ENCODE peak calls at places on chromosomes 12 and 14, in ten cellular contexts. P is tibial artery; E is testis; B is tibial nerve; Z is CD8-positive, alpha-beta T cell; Y is fibroblast of the aortic adventitia; H is hepatocyte; N is adrenal gland; V is uterus; K is effector memory CD4-positive, alpha-beta T cell. R is an unnamed sample.

GRCh38 chr14:21263284-21264024 is 5.8 kb downstream of the HNRNPC start:
- DNase-seq in N (no peak), Y (peak), Z (no peak), B (no peak), H (no peak), P (no peak), V (no peak), K (no peak), E (no peak), R (no peak)

GRCh38 chr14:36518586-36519430 is 1.2 kb downstream of the NKX2-1 start:
- DNase-seq in N (no peak), H (no peak), P (no peak), V (no peak), B (no peak), K (no peak), Z (no peak), E (no peak), Y (no peak), R (no peak)

GRCh38 chr14:102507891-102508312 is 1.7 kb downstream of the ANKRD9 start:
- DNase-seq in E (no peak), K (no peak), Y (no peak), P (no peak), H (no peak), B (no peak), Z (no peak), N (no peak), V (no peak), R (peak)

GRCh38 chr12:111406474-111407370 is 999 bp downstream of the SH2B3 start:
- DNase-seq in V (no peak), Z (peak), H (no peak), Y (no peak), K (peak), P (peak), N (peak), E (no peak), B (no peak), R (no peak)

GRCh38 chr12:98908866-98909265 is 263.8 kb downstream of the APAF1 start:
- DNase-seq in E (no peak), Y (no peak), B (no peak), N (no peak), P (no peak), H (no peak), K (no peak), V (no peak), Z (no peak), R (no peak)

GRCh38 chr12:113299619-113300237 is 35.2 kb downstream of the SLC8B1 start:
- DNase-seq in N (peak), H (peak), B (no peak), V (peak), Z (no peak), K (no peak), P (peak), E (peak), Y (peak), R (peak)

GRCh38 chr12:49190317-49190716 is 1.4 kb upstream of the TUBA1A start:
- DNase-seq in P (peak), Y (no peak), E (no peak), V (no peak), Z (no peak), B (no peak), K (no peak), H (no peak), N (peak), R (no peak)

GRCh38 chr12:81043979-81044740 is 33.7 kb upstream of the ACSS3 start:
- DNase-seq in Z (no peak), K (no peak), P (no peak), E (no peak), H (no peak), N (no peak), Y (no peak), V (no peak), B (no peak), R (no peak)

GRCh38 chr12:42704810-42705401 is 115.4 kb upstream of the PRICKLE1 start:
- DNase-seq in K (no peak), N (no peak), P (no peak), V (no peak), Y (no peak), H (no peak), B (no peak), Z (no peak), E (no peak), R (no peak)

GRCh38 chr12:6200266-6201198 is at the start of gene CD9:
- DNase-seq in N (peak), V (peak), Z (peak), E (peak), K (no peak), P (peak), B (peak), Y (peak), H (peak), R (peak)

GRCh38 chr12:6202331-6202730 is 2.1 kb downstream of the CD9 start:
- DNase-seq in Y (no peak), H (no peak), E (no peak), P (no peak), B (no peak), Z (no peak), V (no peak), K (no peak), N (no peak), R (no peak)

GRCh38 chr12:6202846-6203245 is 2.6 kb downstream of the CD9 start:
- DNase-seq in B (no peak), V (no peak), E (no peak), P (no peak), Z (no peak), Y (no peak), H (no peak), N (no peak), K (no peak), R (no peak)

GRCh38 chr12:6201199-6201608 is 1.0 kb downstream of the CD9 start:
- DNase-seq in K (no peak), N (peak), V (no peak), P (no peak), B (no peak), Z (peak), Y (no peak), H (peak), E (no peak), R (no peak)

GRCh38 chr12:6201775-6202292 is 1.6 kb downstream of the CD9 start:
- DNase-seq in H (no peak), E (no peak), B (no peak), V (no peak), N (no peak), P (no peak), K (no peak), Z (no peak), Y (no peak), R (no peak)
- H3K4me3 ChIP-seq in H (peak), E (no peak), B (peak), V (peak), N (no peak), P (peak), K (no peak), Z (no peak), Y (peak), R (peak)

DNA sequence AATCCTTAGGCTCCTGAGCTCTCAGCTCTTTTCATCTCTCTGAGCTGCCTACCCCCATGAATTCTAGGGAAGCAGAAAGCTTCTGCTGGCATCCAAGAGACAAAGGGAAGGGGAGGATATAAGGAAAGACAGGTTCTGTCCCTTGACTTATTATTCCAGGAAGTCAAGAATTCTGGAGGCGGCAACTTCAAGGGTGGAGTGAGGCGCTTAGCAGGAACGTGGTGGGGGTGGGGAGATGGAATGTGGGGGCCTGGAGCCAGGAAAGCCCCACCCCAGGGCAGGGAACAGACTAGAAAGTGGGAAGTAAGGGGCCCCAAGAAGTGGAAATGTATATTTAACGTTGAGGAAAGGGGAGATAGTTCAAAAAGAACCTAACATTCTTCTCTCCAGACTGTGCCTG is 1.4 kb downstream of the CALCOCO1 start:
- DNase-seq in Y (peak), B (no peak), K (no peak), E (no peak), H (no peak), V (no peak), P (peak), N (no peak), Z (no peak), R (no peak)
- H3K4me3 ChIP-seq in Y (peak), B (peak), K (no peak), E (no peak), H (no peak), V (no peak), P (peak), N (no peak), Z (no peak), R (peak)

DNA sequence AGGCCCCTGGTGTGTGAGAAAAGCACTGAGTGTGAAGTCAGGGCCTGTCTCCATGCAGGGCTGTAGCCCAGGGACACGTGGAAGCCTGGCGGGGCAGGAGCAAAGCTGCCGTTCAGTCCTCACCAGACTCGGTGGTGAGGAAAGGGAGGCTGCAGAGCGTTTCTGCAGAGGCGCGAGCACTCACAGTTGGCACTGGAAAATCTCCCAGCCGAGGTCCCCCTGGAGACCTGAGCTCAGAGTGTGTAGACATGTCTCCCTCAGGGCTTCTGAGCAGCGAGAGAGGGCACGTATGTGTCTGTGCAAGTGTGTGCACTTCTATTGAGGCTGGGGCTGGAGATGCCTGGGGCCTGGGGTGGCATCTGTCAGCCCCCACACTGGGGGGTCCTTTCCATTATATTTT is 11.0 kb upstream of the HHIPL1 start:
- DNase-seq in B (no peak), N (no peak), V (no peak), K (no peak), Z (no peak), E (no peak), Y (no peak), H (no peak), P (no peak), R (no peak)
- H3K4me3 ChIP-seq in B (no peak), N (no peak), V (no peak), K (no peak), Z (no peak), E (no peak), Y (no peak), H (no peak), P (no peak), R (no peak)

DNA sequence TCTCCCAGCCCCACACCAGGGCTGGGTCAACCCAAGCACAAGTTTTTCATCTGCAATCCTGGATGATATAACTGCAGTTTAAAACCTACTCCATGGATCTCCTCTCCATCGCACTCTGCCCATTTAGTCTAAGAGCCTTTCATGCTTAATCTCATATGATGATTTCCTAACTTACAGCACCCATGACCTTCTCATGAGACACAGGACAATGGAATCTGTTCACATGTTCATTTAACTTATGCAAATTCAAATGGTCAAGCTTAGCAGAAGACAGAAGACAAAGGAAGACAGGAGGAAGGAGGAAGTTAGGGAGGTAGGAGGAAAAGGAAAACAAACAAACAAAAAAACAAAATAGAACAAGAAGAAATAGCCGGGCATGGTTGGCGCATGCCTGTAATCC is 64.6 kb upstream of the PNMA1 start:
- DNase-seq in E (no peak), K (no peak), B (no peak), Y (no peak), H (no peak), N (no peak), P (no peak), V (no peak), Z (no peak), R (no peak)
- H3K4me3 ChIP-seq in E (no peak), K (no peak), B (no peak), Y (no peak), H (no peak), N (no peak), P (no peak), V (no peak), Z (no peak), R (no peak)